ENCODE peak calls at places on chromosome 20, in ten cellular contexts. B is psoas muscle; H is Peyer's patch; D is left lung; L is CD8-positive, alpha-beta T cell; N is MCF 10A; U is endothelial cell; R is fibroblast of the aortic adventitia; O is fibroblast of mammary gland; Q is hepatocyte. G is an unnamed sample.

GRCh38 chr20:40797425-40797824 is 108.4 kb upstream of the MAFB start:
- DNase-seq in R (peak), Q (peak), D (no peak), L (no peak), U (peak), N (peak), H (no peak), O (peak), B (no peak), G (no peak)

GRCh38 chr20:47357296-47358051 is 975 bp upstream of the ZMYND8 start:
- DNase-seq in N (peak), Q (peak), H (peak), O (peak), U (peak), B (peak), D (peak), R (peak), L (peak), G (peak)

GRCh38 chr20:46761566-46761965 is 52.1 kb downstream of the SLC2A10 start:
- DNase-seq in O (no peak), D (no peak), L (no peak), N (no peak), U (no peak), H (no peak), Q (no peak), R (no peak), B (no peak), G (no peak)

GRCh38 chr20:20184149-20184548 is 131.8 kb downstream of the CFAP61 start:
- DNase-seq in N (peak), D (no peak), U (no peak), H (no peak), O (peak), L (no peak), Q (no peak), R (peak), B (no peak), G (no peak)

GRCh38 chr20:50575869-50576720 is 65.9 kb downstream of the PTPN1 start:
- DNase-seq in L (peak), Q (peak), D (peak), U (peak), O (peak), N (peak), H (peak), R (peak), B (peak), G (no peak)

GRCh38 chr20:17617212-17617867 is 47.5 kb downstream of the DSTN start:
- DNase-seq in D (peak), B (no peak), Q (peak), O (peak), H (peak), R (peak), L (peak), U (peak), N (peak), G (peak)

GRCh38 chr20:10609276-10609675 is 64.5 kb downstream of the JAG1 start:
- DNase-seq in Q (no peak), O (peak), B (peak), R (peak), L (no peak), U (no peak), H (no peak), N (peak), D (no peak), G (peak)

GRCh38 chr20:41352666-41353065 is 12.0 kb downstream of the LPIN3 start:
- DNase-seq in Q (no peak), O (no peak), H (no peak), R (no peak), U (no peak), B (no peak), N (no peak), L (no peak), D (no peak), G (no peak)

GRCh38 chr20:39676857-39677351 is 714.8 kb downstream of the DHX35 start:
- DNase-seq in O (no peak), L (no peak), Q (no peak), D (no peak), N (peak), R (no peak), U (no peak), B (no peak), H (no peak), G (no peak)

GRCh38 chr20:51495921-51496545 is 46.5 kb downstream of the NFATC2 start:
- DNase-seq in R (no peak), Q (no peak), O (no peak), L (no peak), U (no peak), D (no peak), H (no peak), B (no peak), N (no peak), G (no peak)

GRCh38 chr20:31712564-31713311 is 9.9 kb downstream of the BCL2L1 start:
- DNase-seq in R (peak), O (peak), D (no peak), B (peak), N (peak), U (no peak), Q (peak), L (no peak), H (peak), G (peak)

GRCh38 chr20:41218466-41218865 is 81.1 kb downstream of the PLCG1 start:
- DNase-seq in N (no peak), U (no peak), B (no peak), Q (no peak), R (peak), O (peak), H (no peak), L (no peak), D (no peak), G (no peak)

GRCh38 chr20:47540443-47541354 is 39.0 kb downstream of the NCOA3 start:
- DNase-seq in B (no peak), L (no peak), N (no peak), H (no peak), R (no peak), O (peak), U (no peak), Q (peak), D (no peak), G (no peak)

GRCh38 chr20:21324126-21324525 is 21.0 kb downstream of the XRN2 start:
- DNase-seq in N (no peak), U (no peak), H (no peak), B (no peak), Q (no peak), R (no peak), D (no peak), L (no peak), O (no peak), G (no peak)

GRCh38 chr20:931401-931800 is 15.3 kb upstream of the ANGPT4 start:
- DNase-seq in Q (no peak), N (peak), D (no peak), B (no peak), U (no peak), H (no peak), O (peak), L (no peak), R (no peak), G (no peak)

GRCh38 chr20:51461306-51461705 is 81.2 kb downstream of the NFATC2 start:
- DNase-seq in B (no peak), R (no peak), Q (no peak), U (no peak), D (no peak), O (no peak), L (no peak), N (no peak), H (no peak), G (no peak)

GRCh38 chr20:2259731-2260130 is 36.1 kb upstream of the TGM3 start:
- DNase-seq in L (no peak), N (no peak), B (no peak), Q (no peak), R (no peak), U (no peak), D (no peak), O (no peak), H (no peak), G (no peak)

GRCh38 chr20:64140956-64141355 is 23.3 kb upstream of the MYT1 start:
- DNase-seq in O (no peak), B (no peak), R (no peak), Q (no peak), U (no peak), N (no peak), D (peak), H (no peak), L (peak), G (peak)

GRCh38 chr20:41551011-41551705 is 67.0 kb downstream of the CHD6 start:
- DNase-seq in L (no peak), H (no peak), O (no peak), N (no peak), R (no peak), Q (no peak), U (no peak), B (no peak), D (no peak), G (no peak)

GRCh38 chr20:25148181-25148981 is 47.1 kb upstream of the ENTPD6 start:
- DNase-seq in B (peak), N (no peak), H (peak), R (peak), O (peak), D (peak), Q (no peak), L (peak), U (no peak), G (no peak)

GRCh38 chr20:14235355-14235754 is 102.1 kb downstream of the FLRT3 start:
- DNase-seq in B (no peak), O (peak), D (no peak), U (no peak), N (peak), R (peak), H (no peak), Q (peak), L (no peak), G (no peak)

GRCh38 chr20:443223-443793 is 19.0 kb downstream of the TBC1D20 start:
- DNase-seq in B (no peak), D (no peak), O (no peak), U (no peak), R (no peak), H (no peak), N (no peak), L (no peak), Q (no peak), G (no peak)

GRCh38 chr20:2535711-2536561 is 437 bp upstream of the TMC2 start:
- DNase-seq in B (no peak), N (no peak), L (no peak), Q (no peak), R (no peak), U (no peak), H (no peak), D (no peak), O (no peak), G (no peak)

GRCh38 chr20:41309817-41310216 is 7.7 kb downstream of the ZHX3 start:
- DNase-seq in H (no peak), B (no peak), N (peak), Q (no peak), U (no peak), L (no peak), D (no peak), R (peak), O (peak), G (no peak)

GRCh38 chr20:32480361-32481199 is 104.6 kb downstream of the NOL4L start:
- DNase-seq in H (no peak), U (no peak), D (peak), B (no peak), O (no peak), L (no peak), Q (peak), N (no peak), R (no peak), G (peak)

GRCh38 chr20:38321959-38322598 is 18.1 kb downstream of the BPI start:
- DNase-seq in D (no peak), R (peak), O (peak), U (peak), Q (peak), B (no peak), N (peak), H (no peak), L (no peak), G (no peak)

GRCh38 chr20:32527447-32528055 is 57.6 kb downstream of the NOL4L start:
- DNase-seq in L (peak), R (no peak), B (no peak), O (no peak), U (no peak), Q (no peak), H (no peak), N (no peak), D (peak), G (peak)

GRCh38 chr20:36506253-36506652 is 35.1 kb upstream of the MYL9 start:
- DNase-seq in N (peak), Q (no peak), R (no peak), O (no peak), H (no peak), L (no peak), D (no peak), B (no peak), U (no peak), G (no peak)
- TF ChIP-seq CTCF in N (no peak), Q (no peak), R (peak), O (peak), H (no peak), L (peak), D (no peak), B (no peak), U (no peak), G (no peak)

GRCh38 chr20:12970372-12970821 is 38.4 kb upstream of the SPTLC3 start:
- DNase-seq in U (peak), D (no peak), R (peak), O (peak), L (no peak), N (peak), B (no peak), H (no peak), Q (peak), G (no peak)
- TF ChIP-seq CTCF in U (peak), D (peak), R (peak), O (peak), L (no peak), N (peak), B (peak), H (peak), Q (peak), G (peak)

DNA sequence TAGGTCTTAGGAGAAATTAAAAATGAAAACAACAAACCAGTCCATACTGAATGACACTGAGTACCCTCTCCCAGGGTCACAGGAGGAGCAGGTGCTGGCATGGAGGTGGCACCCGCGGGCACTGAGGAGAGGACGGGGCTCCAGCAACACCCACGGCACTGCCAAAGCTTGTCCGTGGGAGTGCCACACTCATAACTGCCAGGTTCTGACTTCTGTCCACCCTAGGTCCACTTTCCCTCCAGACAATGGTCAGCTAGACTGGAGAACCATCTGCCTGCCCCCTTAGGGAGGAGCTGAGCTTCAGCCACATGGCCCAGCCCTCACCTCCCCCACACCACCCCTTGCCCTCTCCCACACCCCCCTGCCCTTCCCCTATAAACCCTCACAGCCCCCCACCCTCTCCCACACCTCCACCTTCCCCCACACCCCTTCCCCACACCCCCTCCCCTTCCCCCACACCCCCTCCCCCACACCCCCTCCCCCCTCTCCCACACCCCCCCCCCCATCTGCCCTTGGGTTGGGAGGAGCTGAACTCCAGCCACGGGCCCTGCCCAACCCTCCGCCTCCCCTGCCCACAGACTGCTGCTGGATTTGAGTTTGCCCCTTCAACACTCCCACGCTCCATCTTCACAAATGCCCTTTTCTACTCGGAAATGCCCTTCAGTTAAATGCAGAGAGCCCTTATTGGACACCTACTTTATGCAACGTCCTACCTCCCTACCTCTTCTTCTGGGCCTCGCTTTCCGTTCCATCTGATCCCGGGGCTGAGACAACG is 129.6 kb downstream of the TAF4 start:
- DNase-seq in R (no peak), U (no peak), B (no peak), Q (no peak), D (no peak), L (no peak), O (no peak), H (no peak), N (no peak), G (peak)
- TF ChIP-seq CTCF in R (no peak), U (no peak), B (no peak), Q (no peak), D (no peak), L (no peak), O (no peak), H (no peak), N (no peak), G (no peak)

DNA sequence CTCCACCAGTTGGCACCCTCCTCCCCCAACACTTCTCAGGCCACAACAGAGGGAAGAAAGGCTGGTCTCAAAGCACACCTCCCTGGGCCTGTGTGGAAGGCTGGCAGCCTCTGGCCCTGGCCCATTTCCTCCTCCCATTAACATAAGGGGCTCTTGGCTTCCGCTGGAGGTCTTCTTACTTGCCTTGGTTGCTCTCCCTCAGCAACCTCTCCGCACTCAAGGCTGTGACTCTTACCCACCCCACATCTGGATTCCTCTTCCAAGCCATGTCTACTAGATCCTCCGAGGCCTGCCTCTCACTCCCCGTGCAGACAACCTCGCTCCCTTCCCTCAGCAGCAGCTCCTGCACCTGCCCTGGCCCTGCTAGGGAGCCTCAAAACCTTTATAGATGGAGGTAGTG is 112.2 kb upstream of the PRND start:
- DNase-seq in B (no peak), L (no peak), R (no peak), H (no peak), D (no peak), Q (no peak), U (no peak), N (no peak), O (no peak), G (no peak)
- TF ChIP-seq CTCF in B (no peak), L (no peak), R (no peak), H (no peak), D (no peak), Q (no peak), U (no peak), N (no peak), O (no peak), G (no peak)

GRCh38 chr20:57695012-57695411 is 14.8 kb downstream of the PMEPA1 start:
- DNase-seq in L (peak), D (peak), U (no peak), Q (no peak), N (peak), H (no peak), O (no peak), R (no peak), B (no peak), G (peak)

GRCh38 chr20:57692393-57692792 is 17.4 kb downstream of the PMEPA1 start:
- DNase-seq in D (no peak), H (no peak), B (no peak), R (no peak), N (no peak), Q (no peak), U (no peak), O (no peak), L (no peak), G (no peak)

GRCh38 chr20:57693002-57693582 is 16.7 kb downstream of the PMEPA1 start:
- DNase-seq in R (no peak), O (no peak), Q (peak), H (peak), D (no peak), N (peak), L (peak), U (no peak), B (no peak), G (peak)

GRCh38 chr20:57694481-57694880 is 15.3 kb downstream of the PMEPA1 start:
- DNase-seq in B (no peak), N (no peak), L (no peak), H (no peak), U (no peak), R (no peak), Q (no peak), O (no peak), D (no peak), G (no peak)

GRCh38 chr20:57693670-57694329 is 16.0 kb downstream of the PMEPA1 start:
- DNase-seq in L (no peak), U (no peak), H (no peak), B (no peak), O (no peak), R (no peak), N (no peak), D (no peak), Q (no peak), G (no peak)
- TF ChIP-seq CTCF in L (no peak), U (no peak), H (no peak), B (no peak), O (no peak), R (no peak), N (no peak), D (no peak), Q (no peak), G (no peak)

GRCh38 chr20:56195946-56196345 is 52.6 kb upstream of the MC3R start:
- DNase-seq in O (no peak), B (no peak), Q (no peak), U (no peak), L (no peak), N (no peak), D (no peak), H (no peak), R (no peak), G (no peak)

GRCh38 chr20:56202493-56203077 is 45.9 kb upstream of the MC3R start:
- DNase-seq in U (no peak), B (no peak), O (peak), R (peak), N (peak), Q (peak), L (no peak), H (no peak), D (no peak), G (no peak)

GRCh38 chr20:56205350-56205749 is 43.2 kb upstream of the MC3R start:
- DNase-seq in Q (no peak), B (no peak), L (no peak), R (no peak), N (no peak), O (no peak), U (no peak), D (no peak), H (no peak), G (no peak)

GRCh38 chr20:56204206-56204605 is 44.3 kb upstream of the MC3R start:
- DNase-seq in L (no peak), N (no peak), O (no peak), B (no peak), U (no peak), Q (no peak), R (no peak), D (no peak), H (no peak), G (no peak)

DNA sequence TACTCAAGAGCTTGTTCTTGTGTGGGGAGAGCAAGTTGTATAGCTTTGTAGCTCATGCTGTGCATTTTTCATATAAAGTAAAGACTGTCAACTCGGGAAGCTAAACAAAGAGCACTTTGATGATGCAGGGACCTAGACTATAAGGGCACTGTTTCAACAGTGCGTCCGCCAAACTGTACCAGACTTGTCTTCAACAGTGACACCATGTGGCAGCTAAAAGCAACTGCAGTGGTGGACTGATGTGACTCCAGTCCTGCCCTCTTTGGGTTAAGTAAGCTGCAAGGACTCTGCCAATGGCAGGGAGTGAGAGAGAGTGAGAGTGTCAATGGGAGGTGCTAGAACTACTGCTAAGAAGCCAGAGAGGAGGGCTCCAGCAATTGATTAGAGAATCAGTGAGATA is 48.1 kb upstream of the MC3R start:
- DNase-seq in N (peak), U (no peak), B (no peak), D (no peak), H (no peak), L (no peak), Q (no peak), R (no peak), O (peak), G (no peak)
- TF ChIP-seq CTCF in N (peak), U (peak), B (no peak), D (no peak), H (no peak), L (no peak), Q (no peak), R (no peak), O (peak), G (no peak)

DNA sequence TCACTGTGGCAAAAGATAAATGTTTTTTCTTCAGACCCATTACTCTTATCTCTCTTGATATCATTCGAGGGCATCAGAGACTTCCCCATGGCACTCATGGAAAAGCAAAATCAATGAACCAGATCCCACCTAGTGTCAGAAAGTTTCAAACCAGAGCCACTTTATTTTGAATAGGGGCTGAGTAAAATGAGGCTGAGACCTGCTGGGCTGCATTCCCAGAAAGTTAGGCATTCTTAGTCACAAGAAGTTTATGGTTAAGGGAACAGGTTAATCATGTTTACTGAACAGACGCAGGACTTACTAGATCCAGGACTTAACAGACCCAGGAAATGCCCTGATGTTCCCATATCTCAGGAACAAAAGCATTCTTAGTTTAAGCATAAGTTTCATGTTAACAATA is 369.9 kb downstream of the BTBD3 start:
- DNase-seq in R (peak), D (no peak), H (no peak), L (no peak), Q (peak), B (no peak), U (no peak), N (peak), O (no peak), G (no peak)
- TF ChIP-seq CTCF in R (no peak), D (no peak), H (no peak), L (no peak), Q (peak), B (no peak), U (no peak), N (no peak), O (no peak), G (no peak)

GRCh38 chr20:3659492-3660261 is 3.5 kb downstream of the GFRA4 start:
- DNase-seq in U (no peak), L (no peak), D (no peak), R (no peak), H (no peak), B (no peak), O (no peak), N (no peak), Q (no peak), G (peak)
- TF ChIP-seq CTCF in U (no peak), L (no peak), D (no peak), R (no peak), H (no peak), B (no peak), O (no peak), N (no peak), Q (no peak), G (no peak)